ENCODE peak calls at places on chromosomes 1 and 21, in five cellular contexts. A is mesendoderm, T is lower lobe of right lung, M is heart right ventricle, P is H1. D is an unnamed sample. For H3K4me1 and H3K36me3, the result is how much of the 10 kb centered on the place peaks cover.

GRCh38 chr1:85576256-85576641 is 4.3 kb upstream of the CCN1 start:
- DNase-seq in T (no peak), M (no peak), A (no peak), P (no peak), D (no peak)

GRCh38 chr1:54323324-54323739 is 82.9 kb downstream of the SSBP3 start:
- DNase-seq in M (no peak), P (no peak), A (peak), T (no peak), D (no peak)

GRCh38 chr1:11523746-11524464 is 45.0 kb downstream of the DISP3 start:
- DNase-seq in P (no peak), M (no peak), A (no peak), T (no peak), D (no peak)

GRCh38 chr1:15762546-15762945 is 4.0 kb downstream of the FBLIM1 start:
- DNase-seq in P (no peak), A (peak), M (no peak), T (no peak), D (no peak)

GRCh38 chr1:90414201-90414600 is 302.9 kb downstream of the BARHL2 start:
- DNase-seq in T (no peak), M (no peak), P (no peak), A (no peak), D (no peak)

GRCh38 chr1:14677291-14677690 is 78.8 kb downstream of the KAZN start:
- DNase-seq in M (no peak), T (no peak), P (no peak), A (no peak), D (no peak)

GRCh38 chr1:231628207-231628876 is 1.8 kb downstream of the DISC1 start:
- DNase-seq in A (no peak), M (no peak), P (no peak), T (no peak), D (no peak)

GRCh38 chr1:156808186-156809030 is 8.2 kb downstream of the SH2D2A start:
- DNase-seq in M (no peak), A (no peak), T (no peak), P (no peak), D (no peak)

GRCh38 chr1:240803151-240803550 is 191.2 kb upstream of the GREM2 start:
- DNase-seq in T (no peak), P (no peak), M (no peak), A (no peak), D (no peak)

GRCh38 chr1:171424494-171424893 is 60.8 kb upstream of the PRRC2C start:
- DNase-seq in T (no peak), M (no peak), A (peak), P (no peak), D (no peak)

GRCh38 chr1:206911064-206911663 is 10.6 kb downstream of the FCMR start:
- DNase-seq in M (no peak), P (no peak), A (peak), T (no peak), D (no peak)

GRCh38 chr1:46298387-46298786 is 5.0 kb downstream of the LRRC41 start:
- DNase-seq in T (no peak), M (no peak), A (peak), P (no peak), D (no peak)

GRCh38 chr1:209688746-209689234 is 13.6 kb downstream of the G0S2 start:
- DNase-seq in M (no peak), P (no peak), T (no peak), A (no peak), D (no peak)

GRCh38 chr1:6546326-6546725 is 8.0 kb downstream of the NOL9 start:
- DNase-seq in T (no peak), P (no peak), M (peak), A (no peak), D (no peak)

DNA sequence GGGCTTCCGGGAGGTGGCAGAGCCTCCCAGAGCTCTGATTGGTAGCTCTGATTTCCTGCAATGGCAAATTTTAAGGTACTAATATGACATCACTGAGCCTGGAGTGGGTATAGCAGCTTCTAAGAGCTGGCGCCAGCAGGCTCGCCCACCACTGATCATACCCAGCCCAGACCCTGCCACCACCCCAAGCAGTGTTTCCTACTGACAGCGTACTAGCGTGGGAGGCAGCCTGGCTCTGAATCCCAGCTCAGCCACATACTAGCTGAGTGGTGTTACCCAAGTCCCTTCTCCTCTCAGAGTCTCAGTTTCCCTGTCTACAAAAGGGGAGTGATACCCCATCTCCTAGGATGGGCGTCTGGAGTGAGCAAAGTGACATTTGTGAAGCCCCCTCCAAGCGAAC is 13.0 kb upstream of the ALDH4A1 start:
- DNase-seq in T (no peak), A (no peak), M (no peak), P (no peak), D (no peak)
- H3K27ac ChIP-seq in T (peak), A (no peak), M (peak), P (no peak), D (no peak)

GRCh38 chr1:40789342-40789598 is 5.7 kb downstream of the KCNQ4 start:
- DNase-seq in P (no peak), T (no peak), A (no peak), M (no peak), D (no peak)
- H3K4me1 ChIP-seq in P (under half), T (under half), A (under half), M (under half), D (under half)

GRCh38 chr1:8009043-8010002 is 16.8 kb downstream of the ERRFI1 start:
- DNase-seq in A (no peak), T (no peak), M (no peak), P (no peak), D (no peak)
- H3K36me3 ChIP-seq in A (under half), T (half or more), M (under half), P (under half), D (under half)

GRCh38 chr1:210783925-210784324 is 350.0 kb downstream of the KCNH1 start:
- DNase-seq in M (no peak), A (no peak), T (no peak), P (no peak), D (no peak)
- H3K27ac ChIP-seq in M (no peak), A (no peak), T (no peak), P (no peak), D (no peak)

DNA sequence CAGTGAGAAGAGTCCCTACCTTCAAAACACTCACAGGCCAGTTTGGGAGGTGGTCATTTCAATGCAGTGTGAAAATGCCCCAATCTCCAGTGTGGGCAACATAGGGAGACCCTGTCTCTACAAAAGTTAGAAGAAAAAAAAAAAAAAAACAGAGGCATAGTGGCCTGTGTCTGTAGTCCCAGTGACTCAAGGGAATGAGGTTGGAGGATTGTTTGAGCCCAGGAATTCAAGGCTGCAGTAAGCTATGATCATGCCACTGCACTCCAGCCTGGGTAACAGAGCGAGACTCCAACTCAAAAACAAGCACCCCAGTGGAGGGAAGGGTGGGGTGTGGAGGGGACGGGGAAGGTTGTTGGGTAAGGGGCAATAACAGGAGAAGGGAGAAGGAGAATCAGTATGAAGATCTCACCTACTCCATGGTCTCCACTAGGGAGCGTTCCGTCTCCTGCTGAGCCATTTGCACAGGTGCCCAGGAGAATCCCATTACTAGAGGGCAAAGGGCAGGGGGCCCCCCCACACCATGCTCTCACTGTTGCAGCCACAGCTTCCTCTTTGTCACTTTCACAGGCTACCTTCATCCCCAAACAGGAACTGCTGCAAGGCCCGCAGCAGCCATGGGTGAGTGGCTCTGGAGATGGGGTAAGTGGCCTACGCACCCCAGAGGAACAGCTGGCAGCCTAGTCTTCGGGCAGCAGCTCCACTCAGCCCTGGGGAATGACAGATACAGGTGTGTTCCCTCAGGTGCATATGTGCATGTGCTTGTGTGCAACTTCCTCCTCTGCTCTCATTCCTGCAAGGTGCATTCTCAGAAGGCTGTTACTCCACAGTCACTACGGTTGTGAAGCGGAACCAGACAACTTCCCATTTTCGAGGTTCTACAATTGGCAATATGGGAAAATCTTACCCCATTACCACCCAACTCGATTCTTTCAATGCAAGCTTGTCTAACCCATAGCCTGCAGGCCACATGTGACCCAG is 87.9 kb upstream of the LYST start:
- DNase-seq in A (no peak), T (peak), M (no peak), P (no peak), D (no peak)
- H3K4me1 ChIP-seq in A (under half), T (under half), M (under half), P (under half), D (under half)

DNA sequence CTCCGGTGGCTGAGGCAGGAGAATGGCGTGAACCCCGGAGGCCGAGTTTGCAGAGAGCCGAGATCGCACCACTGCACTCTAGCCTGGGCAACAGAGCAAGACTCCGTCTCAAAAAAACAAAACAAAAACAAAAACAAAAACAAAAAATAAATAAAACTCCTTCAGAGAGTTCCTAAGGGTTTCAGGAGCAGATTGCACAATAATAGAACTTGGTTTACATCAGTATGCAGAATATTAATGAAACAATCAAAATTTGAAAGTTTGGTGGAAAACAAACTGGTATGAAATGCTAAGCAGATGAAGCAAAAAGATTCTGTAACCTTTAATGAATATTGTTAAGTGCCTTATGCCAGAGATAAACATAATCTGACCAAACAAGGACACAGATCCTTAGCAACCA is 41.2 kb downstream of the SLC25A24 start:
- DNase-seq in A (no peak), P (no peak), T (no peak), M (no peak), D (no peak)
- H3K36me3 ChIP-seq in A (under half), P (under half), T (half or more), M (under half), D (under half)

GRCh38 chr21:21163904-21164303 is 165.7 kb downstream of the NCAM2 start:
- DNase-seq in T (no peak), M (peak), A (peak), P (no peak), D (peak)

GRCh38 chr21:21159253-21159899 is 161.2 kb downstream of the NCAM2 start:
- DNase-seq in P (no peak), A (no peak), M (no peak), T (no peak), D (no peak)

DNA sequence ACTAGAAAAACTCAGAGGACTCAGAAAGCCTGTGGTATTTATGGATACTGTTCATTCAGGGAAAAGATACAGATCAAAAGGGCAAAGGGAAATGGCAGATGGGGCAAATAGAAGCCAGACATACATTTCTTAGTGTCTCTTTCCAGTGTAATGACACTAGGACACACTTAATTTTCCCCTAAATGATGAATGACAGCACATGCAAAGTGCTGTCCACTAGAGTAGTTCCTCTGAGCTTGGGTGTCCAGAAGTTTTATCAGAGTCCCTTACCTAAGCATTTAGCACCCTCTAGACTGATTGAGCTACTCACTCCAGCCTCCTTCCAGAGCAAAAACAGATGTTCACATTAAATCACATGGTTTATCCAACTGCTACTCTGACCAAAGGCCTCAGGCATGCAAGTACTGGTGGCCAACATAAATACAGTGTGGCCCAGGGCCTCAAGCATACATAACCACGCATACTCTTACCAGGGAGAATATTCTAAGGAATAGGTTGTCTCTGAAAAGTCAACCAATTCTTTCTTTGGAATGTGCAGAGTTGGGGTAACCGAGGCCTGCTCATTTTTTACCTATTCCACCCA is 166.9 kb downstream of the NCAM2 start:
- DNase-seq in M (peak), T (no peak), P (no peak), A (peak), D (no peak)
- H3K27ac ChIP-seq in M (no peak), T (no peak), P (no peak), A (no peak), D (no peak)

DNA sequence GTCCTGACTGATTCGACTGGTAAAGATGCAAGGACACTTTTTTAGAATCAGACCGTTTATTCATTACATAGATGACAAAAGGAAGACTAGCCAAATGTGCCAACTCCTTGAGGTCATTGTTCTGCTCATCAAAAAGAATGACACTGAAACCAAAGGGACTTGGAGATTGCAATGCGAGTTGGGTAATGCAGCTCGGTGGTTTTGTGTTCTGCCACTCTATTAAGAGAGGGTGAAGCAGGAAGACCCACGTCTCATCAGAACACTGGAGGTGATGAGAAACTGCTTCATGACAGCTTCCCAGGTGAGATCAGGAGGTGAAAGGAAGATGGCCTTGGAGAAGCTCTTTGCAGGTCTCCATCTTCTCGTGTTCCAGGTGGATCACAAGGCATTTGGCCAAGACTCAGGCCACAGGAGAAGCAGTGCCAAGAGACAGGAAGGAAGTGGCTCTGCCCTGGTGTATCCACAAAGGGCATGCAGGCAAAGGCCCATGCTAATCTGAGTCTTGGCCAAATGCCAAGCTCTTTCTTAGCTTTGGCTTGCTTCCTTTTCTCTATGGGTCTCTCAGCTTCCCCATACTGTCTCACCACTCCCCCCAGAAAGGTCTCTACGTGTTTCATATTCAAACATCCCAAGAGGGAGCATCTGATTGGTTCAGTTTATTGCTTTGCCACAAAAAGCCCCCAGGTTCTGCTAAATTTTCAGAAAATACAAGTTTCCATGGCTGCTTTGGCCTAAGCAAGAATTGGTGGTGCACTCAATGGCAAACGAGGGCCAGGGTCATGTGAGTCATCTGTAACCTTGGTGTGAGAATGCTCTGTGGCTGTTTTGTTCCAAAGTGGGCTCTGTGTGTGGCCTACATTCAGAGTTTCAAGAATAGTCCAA is 5.7 kb upstream of the CCT8 start:
- DNase-seq in T (peak), P (no peak), A (no peak), M (peak), D (no peak)
- H3K4me1 ChIP-seq in T (under half), P (under half), A (under half), M (under half), D (under half)

GRCh38 chr1:220031290-220031689 is 15.0 kb downstream of the EPRS1 start:
- DNase-seq in T (no peak), P (no peak), M (no peak), A (no peak), D (no peak)

GRCh38 chr1:220028496-220028895 is 17.8 kb downstream of the EPRS1 start:
- DNase-seq in T (no peak), M (no peak), A (no peak), P (no peak), D (no peak)
- H3K36me3 ChIP-seq in T (half or more), M (under half), A (under half), P (under half), D (under half)

D was measured in iPS DF 6.9.